ENCODE peak calls at places on chromosomes 7 and 10, in nine cellular contexts. K, T, S, M, Y, W, R, L and I are unnamed samples.

GRCh38 chr7:95322874-95323273 is 1.5 kb downstream of the PON1 start:
- DNase-seq in K (no peak), T (no peak), S (no peak), M (no peak), Y (no peak), W (no peak), R (no peak), L (no peak), I (no peak)

GRCh38 chr7:157550300-157551275 is 213.8 kb downstream of the DNAJB6 start:
- DNase-seq in K (no peak), T (no peak), S (no peak), M (no peak), Y (no peak), W (no peak), R (no peak), L (no peak), I (no peak)

GRCh38 chr10:44393834-44394547 is 9.1 kb upstream of the CXCL12 start:
- DNase-seq in K (no peak), T (no peak), S (peak; percentile 11), M (no peak), Y (no peak), W (no peak), R (no peak), L (no peak), I (no peak)

GRCh38 chr10:23892296-23892695 is 316.6 kb upstream of the KIAA1217 start:
- DNase-seq in K (no peak), T (no peak), S (no peak), M (no peak), Y (no peak), W (no peak), R (no peak), L (no peak), I (no peak)

GRCh38 chr10:89369142-89370105 is 8.4 kb upstream of the IFIT1B start:
- DNase-seq in K (peak; percentile 79), T (no peak), S (no peak), M (peak; percentile 56), Y (no peak), W (no peak), R (peak; percentile 46), L (no peak), I (no peak)

GRCh38 chr10:22379059-22379458 is 33.8 kb downstream of the SPAG6 start:
- DNase-seq in K (no peak), T (no peak), S (no peak), M (peak; percentile 22), Y (no peak), W (no peak), R (peak; percentile 39), L (no peak), I (no peak)

GRCh38 chr7:13749026-13749425 is 240.4 kb downstream of the ETV1 start:
- DNase-seq in K (no peak), T (no peak), S (no peak), M (peak; percentile 81), Y (no peak), W (no peak), R (no peak), L (no peak), I (no peak)

GRCh38 chr7:36999851-37000480 is 275.7 kb upstream of the AOAH start:
- DNase-seq in K (peak; percentile 25), T (no peak), S (no peak), M (no peak), Y (no peak), W (no peak), R (no peak), L (no peak), I (no peak)

GRCh38 chr10:128001346-128001745 is 94.4 kb downstream of the PTPRE start:
- DNase-seq in K (no peak), T (no peak), S (no peak), M (no peak), Y (no peak), W (no peak), R (no peak), L (no peak), I (no peak)

GRCh38 chr10:11373626-11374310 is 237.7 kb downstream of the USP6NL start:
- DNase-seq in K (no peak), T (no peak), S (no peak), M (no peak), Y (no peak), W (no peak), R (no peak), L (no peak), I (no peak)

GRCh38 chr10:52066383-52066782 is 247.7 kb upstream of the DKK1 start:
- DNase-seq in K (no peak), T (no peak), S (no peak), M (peak; percentile 69), Y (no peak), W (no peak), R (no peak), L (no peak), I (no peak)

GRCh38 chr10:86868353-86868752 is 89.1 kb downstream of the MMRN2 start:
- DNase-seq in K (peak; percentile 31), T (no peak), S (no peak), M (peak; percentile 95), Y (no peak), W (no peak), R (no peak), L (peak; percentile 31), I (no peak)

GRCh38 chr7:27946351-27946750 is 206.4 kb downstream of the TAX1BP1 start:
- DNase-seq in K (no peak), T (no peak), S (no peak), M (no peak), Y (no peak), W (no peak), R (no peak), L (no peak), I (no peak)

GRCh38 chr10:85724215-85724614 is 642.4 kb downstream of the GRID1 start:
- DNase-seq in K (no peak), T (no peak), S (no peak), M (no peak), Y (no peak), W (no peak), R (no peak), L (no peak), I (no peak)

DNA sequence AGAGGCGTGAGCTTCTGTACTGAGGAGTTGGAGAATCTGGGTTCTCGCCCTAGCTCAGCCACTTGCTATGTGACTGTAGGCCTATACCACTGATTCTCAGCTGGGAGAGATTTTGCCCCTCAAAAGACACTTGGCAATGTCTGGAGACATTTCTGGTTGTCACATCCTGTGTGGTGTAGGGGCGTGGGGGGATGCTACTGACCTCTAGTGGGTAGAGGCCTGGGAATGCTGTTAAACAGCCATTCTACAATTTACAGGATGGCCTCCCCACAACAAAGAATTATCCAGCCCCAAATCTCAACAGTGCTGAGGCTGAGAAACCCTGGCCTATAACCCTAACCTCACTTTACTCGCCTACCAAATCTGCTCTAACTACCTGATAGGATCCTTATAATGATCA is 58.8 kb upstream of the GAD2 start:
- DNase-seq in K (no peak), T (no peak), S (no peak), M (peak; percentile 45), Y (no peak), W (no peak), R (no peak), L (no peak), I (no peak)
- TF ChIP-seq CTCF in K (no peak), T (no peak), S (no peak), M (peak; percentile 41), Y (no peak), W (no peak), R (peak; percentile 13), L (no peak), I (no peak)

DNA sequence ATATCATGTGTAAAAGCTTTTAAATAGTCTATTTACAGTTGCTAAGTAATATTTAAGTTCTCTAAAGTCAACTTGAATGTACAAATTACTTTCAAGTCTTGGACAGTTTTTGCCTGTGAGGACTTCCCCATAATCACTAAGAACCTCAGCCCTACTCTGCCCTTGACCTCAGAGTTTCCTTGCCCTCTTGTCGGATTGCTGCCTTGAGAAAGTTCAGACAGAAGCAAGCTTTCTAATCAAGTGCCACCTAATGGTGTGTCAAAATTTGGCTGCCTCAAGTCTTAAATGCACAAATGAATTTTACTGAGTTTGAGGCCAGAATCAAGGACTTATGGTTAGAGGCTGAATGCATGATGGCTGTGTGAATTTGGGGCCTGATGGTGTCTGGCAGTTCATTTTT is 88.3 kb upstream of the KAT6B start:
- DNase-seq in K (no peak), T (no peak), S (no peak), M (no peak), Y (no peak), W (no peak), R (peak; percentile 36), L (no peak), I (no peak)
- TF ChIP-seq CTCF in K (no peak), T (no peak), S (no peak), M (no peak), Y (no peak), W (no peak), R (peak; percentile 19), L (no peak), I (no peak)

GRCh38 chr7:114426824-114427223 is 12.2 kb downstream of the FOXP2 start:
- DNase-seq in K (peak; percentile 65), T (no peak), S (no peak), M (peak; percentile 56), Y (no peak), W (no peak), R (no peak), L (no peak), I (no peak)
- TF ChIP-seq CTCF in K (peak; percentile 58), T (no peak), S (peak; percentile 40), M (peak; percentile 57), Y (peak; percentile 45), W (peak; percentile 6), R (no peak), L (peak; percentile 64), I (peak; percentile 55)

DNA sequence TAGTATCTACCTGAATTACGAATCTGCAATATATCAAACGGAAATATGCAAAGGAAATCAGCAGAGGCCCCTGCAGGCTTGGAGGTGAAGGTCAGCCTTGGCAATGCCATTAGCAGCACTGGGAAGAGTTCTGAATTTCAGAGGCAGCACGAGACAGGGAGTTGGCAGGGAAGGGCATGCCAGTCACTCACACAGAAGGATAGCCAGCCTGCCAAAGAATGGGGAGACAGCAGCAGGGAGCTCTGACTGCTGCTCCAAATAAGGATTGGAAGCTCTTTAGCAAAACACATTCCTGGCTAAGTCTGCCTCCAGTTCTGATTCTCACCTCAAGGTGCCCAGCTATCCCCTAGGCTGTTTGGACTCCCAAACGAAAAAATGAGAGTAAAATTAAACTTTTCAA is 188.0 kb downstream of the PDE1C start:
- DNase-seq in K (no peak), T (no peak), S (no peak), M (peak; percentile 56), Y (no peak), W (no peak), R (no peak), L (no peak), I (no peak)
- TF ChIP-seq CTCF in K (no peak), T (no peak), S (no peak), M (no peak), Y (peak; percentile 4), W (no peak), R (no peak), L (no peak), I (no peak)

GRCh38 chr7:150481955-150482354 is 31.5 kb downstream of the GIMAP8 start:
- DNase-seq in K (no peak), T (no peak), S (no peak), M (no peak), Y (no peak), W (no peak), R (no peak), L (no peak), I (no peak)
- TF ChIP-seq CTCF in K (no peak), T (no peak), S (no peak), M (no peak), Y (no peak), W (no peak), R (no peak), L (no peak), I (no peak)

GRCh38 chr7:112970771-112971170 is 115.9 kb downstream of the GPR85 start:
- DNase-seq in K (no peak), T (no peak), S (no peak), M (no peak), Y (no peak), W (no peak), R (no peak), L (no peak), I (no peak)
- TF ChIP-seq CTCF in K (peak; percentile 24), T (no peak), S (no peak), M (no peak), Y (no peak), W (no peak), R (no peak), L (peak; percentile 12), I (no peak)